ENCODE peak calls at places on chromosome 22, in five cellular contexts. R is cardiac fibroblast, P is lower lobe of right lung, L is cardiac muscle cell, B is sigmoid colon. W is an unnamed sample.

GRCh38 chr22:20141186-20142077 is 9.4 kb downstream of the CCDC188 start:
- DNase-seq in L (no peak), P (no peak), R (peak), B (no peak), W (no peak)

GRCh38 chr22:44100411-44100810 is 76.3 kb downstream of the PARVB start:
- DNase-seq in R (no peak), P (peak), L (no peak), B (peak), W (no peak)

GRCh38 chr22:25903294-25903693 is 161.3 kb downstream of the MYO18B start:
- DNase-seq in B (no peak), P (no peak), L (no peak), R (no peak), W (no peak)

GRCh38 chr22:34122064-34122463 is 201.8 kb upstream of the LARGE1 start:
- DNase-seq in R (no peak), B (no peak), P (no peak), L (no peak), W (no peak)

GRCh38 chr22:37109242-37109917 is at the start of gene TMPRSS6:
- DNase-seq in L (no peak), P (no peak), B (no peak), R (no peak), W (no peak)

GRCh38 chr22:49673048-49673447 is 154.6 kb downstream of the BRD1 start:
- DNase-seq in L (no peak), B (no peak), R (no peak), P (peak), W (no peak)

GRCh38 chr22:24593810-24594568 is 1.1 kb upstream of the LRRC75B start:
- DNase-seq in P (no peak), R (no peak), L (no peak), B (no peak), W (no peak)

GRCh38 chr22:45904236-45904635 is 72.7 kb downstream of the WNT7B start:
- DNase-seq in B (no peak), L (no peak), P (no peak), R (no peak), W (no peak)

GRCh38 chr22:44848296-44848741 is 95.9 kb downstream of the ARHGAP8 start:
- DNase-seq in R (no peak), L (no peak), B (no peak), P (no peak), W (no peak)

GRCh38 chr22:49156662-49157285 is 670.9 kb downstream of the BRD1 start:
- DNase-seq in P (no peak), L (no peak), B (no peak), R (no peak), W (no peak)

GRCh38 chr22:49270595-49271368 is 556.9 kb downstream of the BRD1 start:
- DNase-seq in L (no peak), R (no peak), B (no peak), P (no peak), W (no peak)

GRCh38 chr22:19239464-19239863 is 52.1 kb downstream of the CLTCL1 start:
- DNase-seq in P (no peak), B (no peak), L (no peak), R (no peak), W (no peak)

GRCh38 chr22:49735411-49736311 is 92.0 kb downstream of the BRD1 start:
- DNase-seq in L (peak), R (peak), P (no peak), B (peak), W (no peak)

GRCh38 chr22:36937319-36938027 is 24.0 kb downstream of the CSF2RB start:
- DNase-seq in L (no peak), R (no peak), B (no peak), P (no peak), W (no peak)

GRCh38 chr22:50293441-50294318 is 13.8 kb downstream of the PLXNB2 start:
- DNase-seq in B (no peak), P (peak), R (peak), L (peak), W (peak)

GRCh38 chr22:49155809-49156580 is 671.7 kb downstream of the BRD1 start:
- DNase-seq in R (no peak), L (no peak), P (no peak), B (no peak), W (no peak)

GRCh38 chr22:47135338-47135737 is 372.9 kb downstream of the TBC1D22A start:
- DNase-seq in L (no peak), P (no peak), R (no peak), B (no peak), W (no peak)

GRCh38 chr22:37752189-37753061 is 55.3 kb upstream of the GCAT start:
- DNase-seq in L (no peak), B (peak), P (peak), R (peak), W (peak)

GRCh38 chr22:38316340-38317236 is 645 bp downstream of the CSNK1E start:
- DNase-seq in L (peak), R (peak), B (peak), P (peak), W (peak)

GRCh38 chr22:36371920-36372319 is 15.8 kb downstream of the MYH9 start:
- DNase-seq in R (no peak), P (no peak), L (no peak), B (no peak), W (no peak)

GRCh38 chr22:23521442-23522113 is 58.5 kb downstream of the IGLL1 start:
- DNase-seq in P (peak), L (peak), R (peak), B (peak), W (peak)
- TF ChIP-seq CTCF in P (peak), L (no peak), R (no peak), B (no peak), W (no peak)

GRCh38 chr22:32775957-32776356 is 25.5 kb upstream of the TIMP3 start:
- DNase-seq in P (no peak), B (no peak), R (no peak), L (no peak), W (peak)
- TF ChIP-seq CTCF in P (peak), B (no peak), R (peak), L (peak), W (peak)

GRCh38 chr22:31199187-31199586 is 12.9 kb upstream of the LIMK2 start:
- DNase-seq in P (no peak), B (no peak), L (no peak), R (no peak), W (no peak)
- TF ChIP-seq CTCF in P (peak), B (no peak), L (no peak), R (no peak), W (no peak)

GRCh38 chr22:32123657-32124056 is 35.4 kb downstream of the C22orf42 start:
- DNase-seq in R (no peak), L (no peak), P (no peak), B (no peak), W (peak)

GRCh38 chr22:32120603-32121002 is 38.5 kb downstream of the C22orf42 start:
- DNase-seq in L (no peak), R (no peak), P (no peak), B (no peak), W (no peak)

GRCh38 chr22:32122899-32123298 is 36.2 kb downstream of the C22orf42 start:
- DNase-seq in L (no peak), R (no peak), B (no peak), P (no peak), W (no peak)

DNA sequence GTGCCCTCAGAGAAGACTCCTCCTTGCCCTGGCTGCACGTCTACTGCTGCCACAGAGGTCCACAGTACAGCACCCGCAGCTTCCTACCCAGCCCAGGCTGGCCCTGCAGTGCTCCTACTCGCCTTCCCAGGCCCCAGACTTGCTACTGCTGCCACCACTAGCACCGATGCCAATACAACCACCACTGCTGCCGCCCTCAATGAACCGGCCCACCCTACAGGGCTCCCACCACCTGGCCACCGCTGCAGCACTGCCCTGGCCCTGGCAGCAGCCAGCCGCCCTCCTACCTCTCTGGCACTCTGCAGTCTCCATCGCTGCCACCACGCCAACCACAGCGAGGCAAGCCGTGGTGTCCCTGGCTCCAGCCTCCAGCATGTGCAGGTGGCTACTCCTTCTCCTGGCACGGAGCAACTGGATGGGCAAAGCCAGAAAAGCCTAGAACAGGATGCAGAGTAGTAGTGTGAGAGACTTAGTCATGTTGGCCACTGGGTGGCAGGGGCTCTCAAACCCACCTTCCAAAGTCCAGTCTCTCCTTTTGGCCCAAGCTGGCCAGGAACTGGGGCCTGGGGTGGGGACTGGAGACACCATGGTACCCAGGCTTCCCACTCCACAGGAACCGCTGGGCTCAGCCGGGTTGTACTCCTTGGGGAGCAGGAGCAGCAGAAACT is 39.4 kb downstream of the C22orf42 start:
- DNase-seq in R (no peak), P (no peak), L (no peak), B (no peak), W (no peak)
- TF ChIP-seq CTCF in R (no peak), P (no peak), L (no peak), B (no peak), W (no peak)

DNA sequence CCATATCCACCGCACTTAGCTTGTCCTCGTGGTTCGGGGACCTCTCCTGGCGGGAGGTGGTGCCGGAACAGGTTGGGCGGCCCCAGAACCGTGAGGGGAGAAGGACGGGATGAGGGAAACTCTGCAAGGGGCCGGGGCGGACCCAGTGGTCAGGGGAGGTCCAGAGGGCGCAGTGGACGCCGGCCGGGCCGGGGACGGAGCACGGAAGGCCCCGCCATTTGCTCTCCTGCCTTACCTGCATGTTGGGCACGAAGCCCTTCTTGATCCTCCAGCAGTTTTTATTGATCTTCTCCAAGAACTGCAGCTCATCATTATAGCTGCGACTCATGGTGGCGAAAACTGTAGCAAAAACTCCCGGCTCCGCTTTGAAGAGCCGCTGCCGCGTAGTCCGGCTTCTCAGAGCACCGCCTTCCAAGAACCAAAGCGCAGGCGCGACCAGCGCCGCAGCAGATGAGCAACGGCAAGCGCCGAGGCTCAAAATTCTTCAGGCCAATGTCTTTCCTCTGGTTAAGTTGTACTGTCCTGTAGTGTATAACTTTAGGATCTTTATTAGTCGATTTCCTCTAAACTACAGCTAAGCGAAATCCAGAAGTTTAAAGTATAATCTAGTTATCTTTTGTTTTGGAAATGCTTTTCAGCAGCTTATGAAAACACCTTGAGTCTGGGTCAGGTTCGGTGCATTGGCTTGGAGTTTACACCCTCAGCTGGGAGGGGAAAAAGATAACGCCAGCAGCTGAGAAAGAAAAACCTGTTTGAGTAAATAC is at the start of gene RTCB:
- DNase-seq in B (peak), P (peak), R (peak), L (peak), W (peak)
- TF ChIP-seq CTCF in B (no peak), P (no peak), R (no peak), L (no peak), W (no peak)